ENCODE peak calls at places on chromosomes 7 and 10, in eight cellular contexts. E, N, W, Q, S, L, X and T are unnamed samples.

GRCh38 chr10:19620867-19621266 is 195.4 kb upstream of the PLXDC2 start:
- DNase-seq in Q (no peak), W (no peak), E (no peak), X (no peak), L (no peak), N (no peak), S (no peak), T (no peak)

GRCh38 chr10:2992401-2993198 is 74.7 kb upstream of the PFKP start:
- DNase-seq in X (no peak), L (no peak), Q (no peak), E (no peak), N (no peak), W (no peak), S (no peak), T (no peak)

GRCh38 chr7:14275346-14275745 is 285.9 kb upstream of the ETV1 start:
- DNase-seq in Q (no peak), N (no peak), E (no peak), W (no peak), X (no peak), S (no peak), L (no peak), T (no peak)

GRCh38 chr10:95246582-95247051 is 44.2 kb downstream of the PDLIM1 start:
- DNase-seq in N (peak; percentile 80), Q (peak; percentile 84), S (peak; percentile 87), W (peak; percentile 68), X (peak; percentile 90), L (peak; percentile 66), E (peak; percentile 68), T (peak; percentile 74)

GRCh38 chr10:74079914-74080590 is 70.6 kb downstream of the AP3M1 start:
- DNase-seq in W (no peak), E (no peak), S (no peak), X (peak; percentile 29), Q (no peak), N (no peak), L (no peak), T (no peak)

GRCh38 chr10:69409968-69410367 is 6.8 kb downstream of the TACR2 start:
- DNase-seq in Q (peak; percentile 81), X (no peak), E (no peak), S (peak; percentile 60), L (no peak), W (no peak), N (no peak), T (no peak)

GRCh38 chr10:48670978-48671913 is 13.4 kb upstream of the WDFY4 start:
- DNase-seq in E (no peak), N (no peak), X (no peak), L (no peak), Q (peak; percentile 96), W (no peak), S (no peak), T (peak; percentile 33)

GRCh38 chr7:69756235-69756634 is 158.0 kb downstream of the AUTS2 start:
- DNase-seq in X (peak; percentile 83), E (no peak), W (no peak), S (no peak), N (no peak), L (no peak), Q (no peak), T (no peak)

GRCh38 chr10:114933588-114933987 is 4.4 kb upstream of the TRUB1 start:
- DNase-seq in Q (no peak), L (no peak), X (peak; percentile 16), W (no peak), N (no peak), E (no peak), S (no peak), T (no peak)

GRCh38 chr7:26538216-26538615 is 246.6 kb downstream of the SNX10 start:
- DNase-seq in L (no peak), X (no peak), E (no peak), W (no peak), N (no peak), Q (no peak), S (no peak), T (no peak)

GRCh38 chr10:126904807-126905686 is at the start of gene DOCK1:
- DNase-seq in S (peak; percentile 56), N (peak; percentile 75), X (peak; percentile 73), W (peak; percentile 75), E (peak; percentile 72), L (peak; percentile 63), Q (peak; percentile 74), T (peak; percentile 61)

GRCh38 chr7:3159445-3159844 is 115.8 kb upstream of the CARD11 start:
- DNase-seq in E (no peak), W (no peak), L (no peak), X (no peak), Q (no peak), S (no peak), N (no peak), T (no peak)

GRCh38 chr10:97531401-97531985 is 32.8 kb downstream of the UBTD1 start:
- DNase-seq in Q (no peak), W (no peak), E (no peak), N (no peak), X (no peak), L (peak; percentile 43), S (no peak), T (no peak)

GRCh38 chr7:151006590-151007300 is 15.9 kb downstream of the NOS3 start:
- DNase-seq in X (no peak), L (no peak), W (no peak), E (no peak), Q (no peak), S (no peak), N (no peak), T (no peak)

GRCh38 chr10:58299580-58299979 is 30.6 kb downstream of the CISD1 start:
- DNase-seq in Q (no peak), E (no peak), S (peak; percentile 33), W (peak; percentile 36), L (peak; percentile 46), N (peak; percentile 48), X (peak; percentile 72), T (peak; percentile 54)

GRCh38 chr7:143256932-143257331 is 6.3 kb upstream of the GSTK1 start:
- DNase-seq in X (no peak), N (no peak), Q (no peak), L (no peak), W (no peak), E (no peak), S (no peak), T (no peak)

GRCh38 chr7:143256325-143256724 is 6.9 kb upstream of the GSTK1 start:
- DNase-seq in S (no peak), L (no peak), W (no peak), E (no peak), Q (no peak), X (no peak), N (no peak), T (no peak)

GRCh38 chr7:143258830-143259229 is 4.4 kb upstream of the GSTK1 start:
- DNase-seq in S (no peak), N (peak; percentile 33), X (peak; percentile 18), Q (no peak), W (no peak), L (no peak), E (no peak), T (no peak)

GRCh38 chr7:143255564-143255963 is 7.7 kb upstream of the GSTK1 start:
- DNase-seq in X (peak; percentile 52), L (no peak), Q (no peak), E (no peak), S (no peak), W (no peak), N (no peak), T (no peak)

DNA sequence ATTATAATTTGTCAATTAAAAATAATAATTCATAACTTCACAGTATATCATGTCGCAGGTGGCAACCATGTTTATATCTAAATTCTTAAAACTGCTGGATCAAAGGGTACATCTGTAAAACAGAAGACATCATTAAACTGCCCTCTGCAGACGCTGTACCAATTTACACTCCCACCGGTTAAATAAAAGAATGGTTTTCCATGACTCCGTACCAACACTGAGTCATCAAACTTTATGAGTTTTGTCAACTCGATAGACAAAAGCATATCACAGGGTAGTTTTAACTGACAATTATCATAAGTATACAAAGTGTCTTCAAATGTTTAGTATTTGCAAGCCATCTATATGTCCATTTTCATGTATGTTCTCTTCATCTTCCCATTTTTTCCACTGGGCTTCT is 5.7 kb upstream of the GSTK1 start:
- DNase-seq in E (no peak), Q (no peak), X (no peak), L (no peak), S (no peak), W (no peak), N (no peak), T (no peak)
- TF ChIP-seq CTCF in E (no peak), Q (no peak), X (no peak), L (no peak), S (no peak), W (no peak), N (no peak), T (no peak)

GRCh38 chr10:43155716-43156115 is 17.5 kb downstream of the CSGALNACT2 start:
- DNase-seq in W (no peak), N (no peak), L (no peak), X (no peak), S (no peak), E (no peak), Q (no peak), T (no peak)
- TF ChIP-seq CTCF in W (no peak), N (no peak), L (no peak), X (no peak), S (no peak), E (no peak), Q (no peak), T (no peak)

GRCh38 chr7:33907625-33908024 is 2.3 kb downstream of the BMPER start:
- DNase-seq in S (no peak), X (no peak), Q (no peak), L (no peak), N (no peak), E (no peak), W (no peak), T (no peak)

GRCh38 chr7:33906697-33907096 is 1.4 kb downstream of the BMPER start:
- DNase-seq in S (no peak), X (no peak), L (no peak), E (no peak), N (no peak), Q (no peak), W (no peak), T (no peak)

GRCh38 chr7:33905389-33906032 is at the start of gene BMPER:
- DNase-seq in W (no peak), Q (peak; percentile 73), X (peak; percentile 61), N (peak; percentile 59), S (peak; percentile 41), L (peak; percentile 29), E (peak; percentile 18), T (peak; percentile 22)

GRCh38 chr7:33903770-33904679 is 1.3 kb upstream of the BMPER start:
- DNase-seq in X (peak; percentile 67), S (peak; percentile 62), Q (peak; percentile 71), N (peak; percentile 17), L (peak; percentile 33), E (peak; percentile 41), W (no peak), T (peak; percentile 11)

GRCh38 chr7:33904680-33905388 is 505 bp upstream of the BMPER start:
- DNase-seq in N (peak; percentile 30), S (peak; percentile 33), E (peak; percentile 23), Q (peak; percentile 79), W (no peak), X (peak; percentile 69), L (peak; percentile 53), T (peak; percentile 25)
- TF ChIP-seq CTCF in N (no peak), S (no peak), E (peak; percentile 23), Q (peak; percentile 16), W (no peak), X (no peak), L (peak; percentile 60), T (peak; percentile 27)

DNA sequence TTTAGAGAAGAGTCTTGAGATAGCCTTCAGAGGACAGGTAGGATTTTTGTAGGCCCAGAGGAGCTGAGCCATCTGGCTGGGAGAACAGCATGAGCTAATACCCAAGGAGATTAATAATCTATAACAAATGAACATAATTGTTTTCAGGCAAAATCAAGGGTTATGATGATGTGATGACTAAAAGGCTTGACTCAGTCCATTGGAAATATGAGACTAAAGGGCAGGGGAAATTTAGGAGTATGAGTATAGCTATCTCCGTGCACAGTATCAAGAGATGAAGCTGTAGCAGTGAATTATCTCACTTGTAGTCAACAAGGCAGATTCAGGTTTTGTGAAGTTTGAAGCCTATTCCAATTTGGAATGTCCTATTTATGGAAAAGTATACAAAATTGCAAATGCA is 40.1 kb downstream of the CSTF2T start:
- DNase-seq in L (no peak), E (no peak), Q (no peak), W (no peak), X (no peak), N (no peak), S (no peak), T (no peak)
- TF ChIP-seq CTCF in L (no peak), E (no peak), Q (no peak), W (no peak), X (no peak), N (no peak), S (no peak), T (no peak)